ENCODE peak calls at places on chromosomes 3 and 15, in seven cellular contexts. One of them, this sample, is unnamed.

GRCh38 chr3:186413615-186414415 is 51.8 kb upstream of the DGKG start:
- DNase-seq in activated T-helper 1 cell treated with anti-CD3 and anti-CD28 coated beads, Interleukin-12 subunit alpha, Interleukin-12 subunit beta, Interleukin-2, Interleukin-4 antibody, amounts not matched to agents 30 ng/mL and 10 ng/mL and 1 ng/mL, durations not matched to agents 14 hours and 24 hours and 36 hours: peak
- DNase-seq in GM12892: no peak
- DNase-seq in OCI-LY7: no peak
- DNase-seq in GM04504: no peak
- DNase-seq in activated CD8-positive, alpha-beta memory T cell treated with anti-CD3 and anti-CD28 coated beads for 48 hours: no peak
- DNase-seq in astrocyte of the spinal cord: peak
- DNase-seq in this sample: peak

GRCh38 chr15:83837946-83838571 is 184.1 kb downstream of the ADAMTSL3 start:
- DNase-seq in GM12892: no peak
- DNase-seq in activated T-helper 1 cell treated with anti-CD3 and anti-CD28 coated beads, Interleukin-12 subunit alpha, Interleukin-12 subunit beta, Interleukin-2, Interleukin-4 antibody, amounts not matched to agents 30 ng/mL and 10 ng/mL and 1 ng/mL, durations not matched to agents 14 hours and 24 hours and 36 hours: no peak
- DNase-seq in astrocyte of the spinal cord: no peak
- DNase-seq in activated CD8-positive, alpha-beta memory T cell treated with anti-CD3 and anti-CD28 coated beads for 48 hours: no peak
- DNase-seq in GM04504: no peak
- DNase-seq in OCI-LY7: peak
- DNase-seq in this sample: peak

GRCh38 chr3:166444336-166444735 is 607.1 kb upstream of the BCHE start:
- DNase-seq in activated T-helper 1 cell treated with anti-CD3 and anti-CD28 coated beads, Interleukin-12 subunit alpha, Interleukin-12 subunit beta, Interleukin-2, Interleukin-4 antibody, amounts not matched to agents 30 ng/mL and 10 ng/mL and 1 ng/mL, durations not matched to agents 14 hours and 24 hours and 36 hours: no peak
- DNase-seq in OCI-LY7: no peak
- DNase-seq in activated CD8-positive, alpha-beta memory T cell treated with anti-CD3 and anti-CD28 coated beads for 48 hours: no peak
- DNase-seq in astrocyte of the spinal cord: no peak
- DNase-seq in GM04504: no peak
- DNase-seq in GM12892: no peak
- DNase-seq in this sample: peak

GRCh38 chr3:153856932-153857331 is 264.3 kb upstream of the ARHGEF26 start:
- DNase-seq in activated T-helper 1 cell treated with anti-CD3 and anti-CD28 coated beads, Interleukin-12 subunit alpha, Interleukin-12 subunit beta, Interleukin-2, Interleukin-4 antibody, amounts not matched to agents 30 ng/mL and 10 ng/mL and 1 ng/mL, durations not matched to agents 14 hours and 24 hours and 36 hours: no peak
- DNase-seq in OCI-LY7: no peak
- DNase-seq in GM04504: no peak
- DNase-seq in astrocyte of the spinal cord: peak
- DNase-seq in activated CD8-positive, alpha-beta memory T cell treated with anti-CD3 and anti-CD28 coated beads for 48 hours: no peak
- DNase-seq in GM12892: no peak
- DNase-seq in this sample: no peak

GRCh38 chr3:149969945-149970715 is 565 bp downstream of the PFN2 start:
- DNase-seq in GM12892: peak
- DNase-seq in activated CD8-positive, alpha-beta memory T cell treated with anti-CD3 and anti-CD28 coated beads for 48 hours: peak
- DNase-seq in OCI-LY7: peak
- DNase-seq in activated T-helper 1 cell treated with anti-CD3 and anti-CD28 coated beads, Interleukin-12 subunit alpha, Interleukin-12 subunit beta, Interleukin-2, Interleukin-4 antibody, amounts not matched to agents 30 ng/mL and 10 ng/mL and 1 ng/mL, durations not matched to agents 14 hours and 24 hours and 36 hours: peak
- DNase-seq in GM04504: peak
- DNase-seq in astrocyte of the spinal cord: peak
- DNase-seq in this sample: peak

GRCh38 chr15:83288381-83288801 is 3.9 kb upstream of the BNC1 start:
- DNase-seq in GM04504: no peak
- DNase-seq in GM12892: no peak
- DNase-seq in activated CD8-positive, alpha-beta memory T cell treated with anti-CD3 and anti-CD28 coated beads for 48 hours: no peak
- DNase-seq in OCI-LY7: no peak
- DNase-seq in astrocyte of the spinal cord: no peak
- DNase-seq in activated T-helper 1 cell treated with anti-CD3 and anti-CD28 coated beads, Interleukin-12 subunit alpha, Interleukin-12 subunit beta, Interleukin-2, Interleukin-4 antibody, amounts not matched to agents 30 ng/mL and 10 ng/mL and 1 ng/mL, durations not matched to agents 14 hours and 24 hours and 36 hours: no peak
- DNase-seq in this sample: no peak

GRCh38 chr3:194592798-194593752 is 40.1 kb downstream of the TMEM44 start:
- DNase-seq in activated CD8-positive, alpha-beta memory T cell treated with anti-CD3 and anti-CD28 coated beads for 48 hours: no peak
- DNase-seq in activated T-helper 1 cell treated with anti-CD3 and anti-CD28 coated beads, Interleukin-12 subunit alpha, Interleukin-12 subunit beta, Interleukin-2, Interleukin-4 antibody, amounts not matched to agents 30 ng/mL and 10 ng/mL and 1 ng/mL, durations not matched to agents 14 hours and 24 hours and 36 hours: no peak
- DNase-seq in GM12892: no peak
- DNase-seq in astrocyte of the spinal cord: peak
- DNase-seq in OCI-LY7: peak
- DNase-seq in GM04504: peak
- DNase-seq in this sample: peak

GRCh38 chr3:146065573-146066006 is 95.4 kb downstream of the PLOD2 start:
- DNase-seq in activated CD8-positive, alpha-beta memory T cell treated with anti-CD3 and anti-CD28 coated beads for 48 hours: no peak
- DNase-seq in astrocyte of the spinal cord: peak
- DNase-seq in activated T-helper 1 cell treated with anti-CD3 and anti-CD28 coated beads, Interleukin-12 subunit alpha, Interleukin-12 subunit beta, Interleukin-2, Interleukin-4 antibody, amounts not matched to agents 30 ng/mL and 10 ng/mL and 1 ng/mL, durations not matched to agents 14 hours and 24 hours and 36 hours: no peak
- DNase-seq in GM04504: peak
- DNase-seq in OCI-LY7: peak
- DNase-seq in GM12892: no peak
- DNase-seq in this sample: peak

GRCh38 chr3:159186581-159186980 is 384.7 kb downstream of the MFSD1 start:
- DNase-seq in GM04504: no peak
- DNase-seq in OCI-LY7: no peak
- DNase-seq in GM12892: peak
- DNase-seq in activated CD8-positive, alpha-beta memory T cell treated with anti-CD3 and anti-CD28 coated beads for 48 hours: no peak
- DNase-seq in astrocyte of the spinal cord: no peak
- DNase-seq in activated T-helper 1 cell treated with anti-CD3 and anti-CD28 coated beads, Interleukin-12 subunit alpha, Interleukin-12 subunit beta, Interleukin-2, Interleukin-4 antibody, amounts not matched to agents 30 ng/mL and 10 ng/mL and 1 ng/mL, durations not matched to agents 14 hours and 24 hours and 36 hours: no peak
- DNase-seq in this sample: peak

GRCh38 chr3:154967090-154967489 is 113.0 kb upstream of the MME start:
- DNase-seq in astrocyte of the spinal cord: no peak
- DNase-seq in GM12892: no peak
- DNase-seq in activated CD8-positive, alpha-beta memory T cell treated with anti-CD3 and anti-CD28 coated beads for 48 hours: no peak
- DNase-seq in OCI-LY7: no peak
- DNase-seq in activated T-helper 1 cell treated with anti-CD3 and anti-CD28 coated beads, Interleukin-12 subunit alpha, Interleukin-12 subunit beta, Interleukin-2, Interleukin-4 antibody, amounts not matched to agents 30 ng/mL and 10 ng/mL and 1 ng/mL, durations not matched to agents 14 hours and 24 hours and 36 hours: no peak
- DNase-seq in GM04504: no peak
- DNase-seq in this sample: no peak

GRCh38 chr15:83200589-83200988 is 7.0 kb downstream of the HDGFL3 start:
- DNase-seq in activated CD8-positive, alpha-beta memory T cell treated with anti-CD3 and anti-CD28 coated beads for 48 hours: no peak
- DNase-seq in GM04504: no peak
- DNase-seq in OCI-LY7: no peak
- DNase-seq in astrocyte of the spinal cord: no peak
- DNase-seq in activated T-helper 1 cell treated with anti-CD3 and anti-CD28 coated beads, Interleukin-12 subunit alpha, Interleukin-12 subunit beta, Interleukin-2, Interleukin-4 antibody, amounts not matched to agents 30 ng/mL and 10 ng/mL and 1 ng/mL, durations not matched to agents 14 hours and 24 hours and 36 hours: no peak
- DNase-seq in GM12892: no peak
- DNase-seq in this sample: peak

GRCh38 chr15:63157891-63158431 is 684 bp upstream of the RPS27L start:
- DNase-seq in OCI-LY7: peak
- DNase-seq in activated CD8-positive, alpha-beta memory T cell treated with anti-CD3 and anti-CD28 coated beads for 48 hours: no peak
- DNase-seq in astrocyte of the spinal cord: peak
- DNase-seq in activated T-helper 1 cell treated with anti-CD3 and anti-CD28 coated beads, Interleukin-12 subunit alpha, Interleukin-12 subunit beta, Interleukin-2, Interleukin-4 antibody, amounts not matched to agents 30 ng/mL and 10 ng/mL and 1 ng/mL, durations not matched to agents 14 hours and 24 hours and 36 hours: peak
- DNase-seq in GM04504: peak
- DNase-seq in GM12892: no peak
- DNase-seq in this sample: peak

GRCh38 chr3:111484666-111485065 is 57.3 kb upstream of the CD96 start:
- DNase-seq in astrocyte of the spinal cord: peak
- DNase-seq in OCI-LY7: no peak
- DNase-seq in GM12892: no peak
- DNase-seq in activated CD8-positive, alpha-beta memory T cell treated with anti-CD3 and anti-CD28 coated beads for 48 hours: no peak
- DNase-seq in activated T-helper 1 cell treated with anti-CD3 and anti-CD28 coated beads, Interleukin-12 subunit alpha, Interleukin-12 subunit beta, Interleukin-2, Interleukin-4 antibody, amounts not matched to agents 30 ng/mL and 10 ng/mL and 1 ng/mL, durations not matched to agents 14 hours and 24 hours and 36 hours: no peak
- DNase-seq in GM04504: peak
- DNase-seq in this sample: no peak

GRCh38 chr3:179324270-179324754 is 1.5 kb downstream of the ZNF639 start:
- DNase-seq in astrocyte of the spinal cord: peak
- DNase-seq in activated CD8-positive, alpha-beta memory T cell treated with anti-CD3 and anti-CD28 coated beads for 48 hours: no peak
- DNase-seq in activated T-helper 1 cell treated with anti-CD3 and anti-CD28 coated beads, Interleukin-12 subunit alpha, Interleukin-12 subunit beta, Interleukin-2, Interleukin-4 antibody, amounts not matched to agents 30 ng/mL and 10 ng/mL and 1 ng/mL, durations not matched to agents 14 hours and 24 hours and 36 hours: no peak
- DNase-seq in GM04504: no peak
- DNase-seq in OCI-LY7: peak
- DNase-seq in GM12892: no peak
- DNase-seq in this sample: peak

GRCh38 chr15:72994778-72995177 is 57.5 kb upstream of the NEO1 start:
- DNase-seq in GM04504: no peak
- DNase-seq in GM12892: no peak
- DNase-seq in activated T-helper 1 cell treated with anti-CD3 and anti-CD28 coated beads, Interleukin-12 subunit alpha, Interleukin-12 subunit beta, Interleukin-2, Interleukin-4 antibody, amounts not matched to agents 30 ng/mL and 10 ng/mL and 1 ng/mL, durations not matched to agents 14 hours and 24 hours and 36 hours: no peak
- DNase-seq in activated CD8-positive, alpha-beta memory T cell treated with anti-CD3 and anti-CD28 coated beads for 48 hours: no peak
- DNase-seq in astrocyte of the spinal cord: no peak
- DNase-seq in OCI-LY7: no peak
- DNase-seq in this sample: no peak

GRCh38 chr15:56286213-56286612 is 42.5 kb upstream of the RFX7 start:
- DNase-seq in OCI-LY7: peak
- DNase-seq in GM04504: no peak
- DNase-seq in activated T-helper 1 cell treated with anti-CD3 and anti-CD28 coated beads, Interleukin-12 subunit alpha, Interleukin-12 subunit beta, Interleukin-2, Interleukin-4 antibody, amounts not matched to agents 30 ng/mL and 10 ng/mL and 1 ng/mL, durations not matched to agents 14 hours and 24 hours and 36 hours: no peak
- DNase-seq in astrocyte of the spinal cord: no peak
- DNase-seq in GM12892: no peak
- DNase-seq in activated CD8-positive, alpha-beta memory T cell treated with anti-CD3 and anti-CD28 coated beads for 48 hours: no peak
- DNase-seq in this sample: no peak

GRCh38 chr3:42653560-42654330 is at the start of gene ZBTB47:
- DNase-seq in activated T-helper 1 cell treated with anti-CD3 and anti-CD28 coated beads, Interleukin-12 subunit alpha, Interleukin-12 subunit beta, Interleukin-2, Interleukin-4 antibody, amounts not matched to agents 30 ng/mL and 10 ng/mL and 1 ng/mL, durations not matched to agents 14 hours and 24 hours and 36 hours: no peak
- DNase-seq in OCI-LY7: no peak
- DNase-seq in GM12892: no peak
- DNase-seq in activated CD8-positive, alpha-beta memory T cell treated with anti-CD3 and anti-CD28 coated beads for 48 hours: no peak
- DNase-seq in astrocyte of the spinal cord: no peak
- DNase-seq in GM04504: no peak
- DNase-seq in this sample: no peak

GRCh38 chr3:16841906-16842709 is 42.6 kb upstream of the PLCL2 start:
- DNase-seq in activated CD8-positive, alpha-beta memory T cell treated with anti-CD3 and anti-CD28 coated beads for 48 hours: peak
- DNase-seq in OCI-LY7: peak
- DNase-seq in GM04504: no peak
- DNase-seq in activated T-helper 1 cell treated with anti-CD3 and anti-CD28 coated beads, Interleukin-12 subunit alpha, Interleukin-12 subunit beta, Interleukin-2, Interleukin-4 antibody, amounts not matched to agents 30 ng/mL and 10 ng/mL and 1 ng/mL, durations not matched to agents 14 hours and 24 hours and 36 hours: peak
- DNase-seq in astrocyte of the spinal cord: no peak
- DNase-seq in GM12892: peak
- DNase-seq in this sample: peak

GRCh38 chr3:136171097-136171542 is 25.0 kb downstream of the MSL2 start:
- DNase-seq in activated CD8-positive, alpha-beta memory T cell treated with anti-CD3 and anti-CD28 coated beads for 48 hours: no peak
- DNase-seq in activated T-helper 1 cell treated with anti-CD3 and anti-CD28 coated beads, Interleukin-12 subunit alpha, Interleukin-12 subunit beta, Interleukin-2, Interleukin-4 antibody, amounts not matched to agents 30 ng/mL and 10 ng/mL and 1 ng/mL, durations not matched to agents 14 hours and 24 hours and 36 hours: no peak
- DNase-seq in astrocyte of the spinal cord: no peak
- DNase-seq in GM04504: no peak
- DNase-seq in GM12892: no peak
- DNase-seq in OCI-LY7: no peak
- DNase-seq in this sample: no peak

GRCh38 chr3:8975081-8976020 is 12.1 kb upstream of the RAD18 start:
- DNase-seq in activated CD8-positive, alpha-beta memory T cell treated with anti-CD3 and anti-CD28 coated beads for 48 hours: no peak
- DNase-seq in OCI-LY7: no peak
- DNase-seq in GM04504: no peak
- DNase-seq in astrocyte of the spinal cord: no peak
- DNase-seq in GM12892: no peak
- DNase-seq in activated T-helper 1 cell treated with anti-CD3 and anti-CD28 coated beads, Interleukin-12 subunit alpha, Interleukin-12 subunit beta, Interleukin-2, Interleukin-4 antibody, amounts not matched to agents 30 ng/mL and 10 ng/mL and 1 ng/mL, durations not matched to agents 14 hours and 24 hours and 36 hours: no peak
- DNase-seq in this sample: no peak

GRCh38 chr3:30440147-30440604 is 166.2 kb upstream of the TGFBR2 start:
- DNase-seq in activated T-helper 1 cell treated with anti-CD3 and anti-CD28 coated beads, Interleukin-12 subunit alpha, Interleukin-12 subunit beta, Interleukin-2, Interleukin-4 antibody, amounts not matched to agents 30 ng/mL and 10 ng/mL and 1 ng/mL, durations not matched to agents 14 hours and 24 hours and 36 hours: no peak
- DNase-seq in astrocyte of the spinal cord: peak
- DNase-seq in OCI-LY7: no peak
- DNase-seq in GM12892: no peak
- DNase-seq in GM04504: no peak
- DNase-seq in activated CD8-positive, alpha-beta memory T cell treated with anti-CD3 and anti-CD28 coated beads for 48 hours: no peak
- DNase-seq in this sample: no peak